ENCODE peak calls at places on chromosomes 13 and 19, in nine cellular contexts. R is C1 segment of cervical spinal cord; E is NT2/D1; V is stimulated activated naive CD8-positive, alpha-beta T cell treated with anti-CD3 and anti-CD28 coated beads, Interleukin-15, amount 100 ng/mL, for 72 hours; D is ELF-1; G is NCI-H774; O is neuronal stem cell; A is astrocyte of the spinal cord; S is activated CD4-positive, alpha-beta T cell treated with anti-CD3 and anti-CD28 coated beads for 36 hours. L is an unnamed sample.

GRCh38 chr13:87089391-87089790 is 581.8 kb upstream of the SLITRK5 start:
- DNase-seq in R (no peak), E (no peak), V (no peak), D (no peak), G (no peak), O (no peak), A (peak), S (no peak), L (peak)

GRCh38 chr19:50676625-50677197 is 27.5 kb downstream of the C19orf81 start:
- DNase-seq in R (no peak), E (no peak), V (no peak), D (no peak), G (no peak), O (no peak), A (no peak), S (no peak), L (no peak)

GRCh38 chr13:19329365-19329764 is 147.7 kb upstream of the TUBA3C start:
- DNase-seq in R (no peak), E (no peak), V (no peak), D (no peak), G (no peak), O (no peak), A (no peak), S (no peak), L (no peak)

GRCh38 chr19:33346665-33347064 is 26.8 kb upstream of the CEBPG start:
- DNase-seq in R (no peak), E (no peak), V (no peak), D (no peak), G (no peak), O (no peak), A (no peak), S (no peak), L (no peak)

GRCh38 chr19:47094557-47095517 is 18.7 kb downstream of the ZC3H4 start:
- DNase-seq in R (no peak), E (no peak), V (peak), D (no peak), G (no peak), O (no peak), A (no peak), S (peak), L (no peak)

GRCh38 chr13:70339738-70340137 is 231.5 kb upstream of the KLHL1 start:
- DNase-seq in R (no peak), E (peak), V (no peak), D (peak), G (no peak), O (no peak), A (peak), S (no peak), L (no peak)

GRCh38 chr19:45419396-45419795 is 4.3 kb downstream of the ERCC1 start:
- DNase-seq in R (peak), E (no peak), V (no peak), D (no peak), G (no peak), O (no peak), A (no peak), S (no peak), L (no peak)

GRCh38 chr19:49455729-49456128 is 2.7 kb downstream of the ALDH16A1 start:
- DNase-seq in R (no peak), E (no peak), V (no peak), D (no peak), G (no peak), O (no peak), A (no peak), S (no peak), L (no peak)

GRCh38 chr19:55519461-55520311 is 17.2 kb downstream of the SBK2 start:
- DNase-seq in R (no peak), E (no peak), V (no peak), D (no peak), G (no peak), O (no peak), A (peak), S (no peak), L (peak)

GRCh38 chr19:38263696-38264485 is 482 bp upstream of the SPINT2 start:
- DNase-seq in R (peak), E (no peak), V (peak), D (peak), G (peak), O (no peak), A (peak), S (peak), L (no peak)

GRCh38 chr13:91747164-91747563 is 348.7 kb downstream of the GPC5 start:
- DNase-seq in R (no peak), E (no peak), V (no peak), D (no peak), G (no peak), O (no peak), A (no peak), S (no peak), L (no peak)

GRCh38 chr19:10290439-10290875 is 705 bp downstream of the ICAM5 start:
- DNase-seq in R (no peak), E (no peak), V (peak), D (peak), G (no peak), O (no peak), A (no peak), S (no peak), L (no peak)

GRCh38 chr19:4552546-4552819 is 7.0 kb downstream of the SEMA6B start:
- DNase-seq in R (no peak), E (no peak), V (no peak), D (no peak), G (no peak), O (no peak), A (no peak), S (no peak), L (no peak)

GRCh38 chr19:43522929-43523328 is 4.1 kb downstream of the ETHE1 start:
- DNase-seq in R (no peak), E (no peak), V (no peak), D (no peak), G (no peak), O (no peak), A (no peak), S (no peak), L (no peak)

GRCh38 chr19:1241417-1242095 is at the start of gene ATP5F1D:
- DNase-seq in R (peak), E (peak), V (peak), D (peak), G (peak), O (peak), A (peak), S (peak), L (peak)

GRCh38 chr19:49847731-49848696 is 2.9 kb upstream of the PTOV1 start:
- DNase-seq in R (no peak), E (no peak), V (no peak), D (no peak), G (no peak), O (no peak), A (peak), S (peak), L (peak)

GRCh38 chr19:19662344-19662743 is 1.1 kb downstream of the ATP13A1 start:
- DNase-seq in R (no peak), E (no peak), V (no peak), D (no peak), G (no peak), O (no peak), A (no peak), S (no peak), L (no peak)

GRCh38 chr13:29761815-29762214 is 88.6 kb downstream of the UBL3 start:
- DNase-seq in R (no peak), E (no peak), V (no peak), D (no peak), G (no peak), O (no peak), A (no peak), S (no peak), L (no peak)

GRCh38 chr13:37621811-37622361 is 23.3 kb upstream of the POSTN start:
- DNase-seq in R (no peak), E (no peak), V (no peak), D (peak), G (no peak), O (no peak), A (peak), S (no peak), L (peak)

GRCh38 chr19:4495471-4495870 is 22.8 kb downstream of the PLIN4 start:
- DNase-seq in R (no peak), E (no peak), V (no peak), D (no peak), G (no peak), O (no peak), A (no peak), S (no peak), L (no peak)

GRCh38 chr13:114105351-114106225 is 26.8 kb downstream of the RASA3 start:
- DNase-seq in R (no peak), E (no peak), V (no peak), D (peak), G (no peak), O (no peak), A (no peak), S (peak), L (no peak)

GRCh38 chr13:48194392-48194754 is 38.6 kb upstream of the ITM2B start:
- DNase-seq in R (no peak), E (no peak), V (no peak), D (no peak), G (no peak), O (no peak), A (no peak), S (no peak), L (no peak)

GRCh38 chr19:38726761-38727301 is 17.4 kb downstream of the CAPN12 start:
- DNase-seq in R (no peak), E (no peak), V (no peak), D (no peak), G (no peak), O (no peak), A (no peak), S (no peak), L (no peak)

GRCh38 chr19:54469496-54469934 is 3.6 kb downstream of the CDC42EP5 start:
- DNase-seq in R (no peak), E (no peak), V (no peak), D (no peak), G (no peak), O (no peak), A (no peak), S (no peak), L (no peak)

GRCh38 chr19:47514151-47514868 is 553 bp downstream of the NAPA start:
- DNase-seq in R (no peak), E (no peak), V (peak), D (no peak), G (no peak), O (no peak), A (no peak), S (peak), L (no peak)

GRCh38 chr19:30637926-30638325 is 265.7 kb downstream of the ZNF536 start:
- DNase-seq in R (no peak), E (no peak), V (no peak), D (no peak), G (no peak), O (no peak), A (no peak), S (no peak), L (no peak)

GRCh38 chr13:100197591-100198365 is 108.9 kb downstream of the PCCA start:
- DNase-seq in R (no peak), E (no peak), V (no peak), D (no peak), G (no peak), O (no peak), A (no peak), S (no peak), L (no peak)

GRCh38 chr19:23512151-23512925 is 117.1 kb upstream of the ZNF91 start:
- DNase-seq in R (no peak), E (no peak), V (no peak), D (peak), G (peak), O (no peak), A (no peak), S (no peak), L (no peak)

GRCh38 chr13:40589285-40590109 is 76.9 kb downstream of the FOXO1 start:
- DNase-seq in R (peak), E (no peak), V (no peak), D (peak), G (no peak), O (peak), A (peak), S (no peak), L (peak)

GRCh38 chr19:2491130-2491801 is 15.3 kb downstream of the GADD45B start:
- DNase-seq in R (no peak), E (no peak), V (no peak), D (no peak), G (peak), O (no peak), A (peak), S (no peak), L (peak)

GRCh38 chr13:26377038-26377437 is 123.1 kb downstream of the CDK8 start:
- DNase-seq in R (no peak), E (peak), V (no peak), D (peak), G (no peak), O (peak), A (no peak), S (peak), L (no peak)

GRCh38 chr13:112851107-112852046 is 117.6 kb upstream of the MCF2L start:
- DNase-seq in R (no peak), E (no peak), V (no peak), D (no peak), G (no peak), O (no peak), A (no peak), S (no peak), L (no peak)

GRCh38 chr13:106617561-106617960 is 49.6 kb upstream of the ARGLU1 start:
- DNase-seq in R (peak), E (peak), V (no peak), D (peak), G (no peak), O (peak), A (peak), S (no peak), L (no peak)

L was measured in AG09309.